ENCODE peak calls at places on chromosomes 3 and 15, in ten cellular contexts. I is H1, S is colonic mucosa, N is GM23338, D is cardiac muscle cell, R is ovary, G is transverse colon, B is iPS DF 6.9, W is neuronal stem cell, T is stomach. K is an unnamed sample.

GRCh38 chr15:73956276-73957086 is 30.2 kb downstream of the LOXL1 start:
- DNase-seq in I (no peak), N (no peak), W (no peak), D (no peak), S (no peak), B (no peak), T (peak; percentile 57), G (no peak), R (peak; percentile 41), K (peak; percentile 24)

GRCh38 chr3:150314248-150315027 is 93.7 kb upstream of the TSC22D2 start:
- DNase-seq in I (no peak), S (peak; percentile 66), R (no peak), T (peak; percentile 71), N (no peak), D (peak; percentile 36), B (no peak), G (peak; percentile 63), W (no peak), K (no peak)

GRCh38 chr3:149967067-149967685 is 3.5 kb downstream of the PFN2 start:
- DNase-seq in S (no peak), G (no peak), I (no peak), B (no peak), W (peak; percentile 33), R (no peak), T (no peak), N (peak; percentile 58), D (peak; percentile 37), K (no peak)

GRCh38 chr3:126448141-126448892 is 27.4 kb downstream of the ZXDC start:
- DNase-seq in N (no peak), S (peak; percentile 12), I (no peak), B (no peak), T (no peak), W (no peak), D (no peak), G (no peak), R (no peak), K (no peak)

GRCh38 chr3:128503751-128504532 is 10.9 kb upstream of the GATA2 start:
- DNase-seq in W (no peak), S (no peak), D (no peak), B (no peak), G (no peak), N (no peak), R (peak; percentile 18), I (no peak), T (no peak), K (no peak)

GRCh38 chr15:100275641-100276040 is 66.1 kb downstream of the ADAMTS17 start:
- DNase-seq in W (no peak), B (no peak), R (no peak), G (no peak), D (no peak), T (no peak), S (no peak), I (no peak), N (no peak), K (no peak)

GRCh38 chr15:65863106-65863505 is 6.2 kb upstream of the RAB11A start:
- DNase-seq in B (no peak), G (no peak), S (no peak), D (no peak), W (no peak), N (no peak), I (no peak), T (no peak), R (no peak), K (no peak)

GRCh38 chr3:31043184-31043819 is 148.8 kb upstream of the GADL1 start:
- DNase-seq in W (no peak), B (no peak), N (no peak), G (no peak), S (no peak), R (no peak), I (no peak), T (no peak), D (no peak), K (no peak)

GRCh38 chr3:67109651-67110204 is 111.6 kb downstream of the KBTBD8 start:
- DNase-seq in N (peak; percentile 87), T (no peak), S (no peak), G (no peak), B (peak; percentile 22), R (no peak), W (peak; percentile 40), I (no peak), D (peak; percentile 59), K (no peak)

GRCh38 chr3:146187334-146187950 is 26.5 kb upstream of the PLOD2 start:
- DNase-seq in B (no peak), R (no peak), D (peak; percentile 45), W (peak; percentile 11), T (no peak), I (no peak), G (no peak), N (peak; percentile 60), S (peak; percentile 35), K (no peak)

GRCh38 chr3:197297476-197298340 is 704 bp downstream of the DLG1 start:
- DNase-seq in T (peak; percentile 91), R (peak; percentile 91), S (peak; percentile 92), I (peak; percentile 65), N (peak; percentile 95), W (peak; percentile 51), B (peak; percentile 79), D (peak; percentile 93), G (peak; percentile 92), K (peak; percentile 89)

GRCh38 chr3:136802481-136802996 is 16.4 kb upstream of the SLC35G2 start:
- DNase-seq in D (peak; percentile 19), G (no peak), N (no peak), B (no peak), S (peak; percentile 29), R (no peak), T (no peak), W (no peak), I (no peak), K (no peak)

GRCh38 chr3:57815034-57815433 is 58.9 kb downstream of the SLMAP start:
- DNase-seq in G (no peak), S (no peak), B (no peak), I (no peak), T (no peak), D (no peak), R (no peak), N (no peak), W (no peak), K (no peak)

DNA sequence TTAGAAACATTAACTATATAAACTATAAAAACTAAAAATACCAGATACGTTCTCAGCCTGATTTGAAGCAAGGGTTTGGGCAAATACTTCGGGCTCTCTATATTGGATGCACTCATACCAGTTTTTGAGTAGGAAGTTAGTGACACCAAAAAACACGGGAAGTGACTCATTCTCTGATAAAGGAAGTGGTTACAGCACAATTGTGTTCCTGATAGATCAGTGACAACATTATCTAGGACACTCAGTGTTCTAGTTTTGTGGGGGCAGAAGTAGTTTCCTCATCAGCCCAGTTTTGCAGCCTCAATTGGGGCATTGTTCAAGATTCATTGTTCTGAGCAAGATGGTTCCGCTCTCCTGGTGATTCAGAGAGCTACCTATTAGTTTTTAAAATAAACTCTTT is 469.6 kb upstream of the DPPA4 start:
- DNase-seq in T (no peak), R (no peak), I (no peak), W (no peak), S (no peak), D (no peak), B (no peak), N (no peak), G (no peak), K (no peak)
- H3K27ac ChIP-seq in T (peak overlapping the region; percentile 51), R (no peak overlapping the region), I (no peak overlapping the region), W (no peak overlapping the region), S (peak overlapping the region; percentile 22), D (no peak overlapping the region), B (no peak overlapping the region), N (no peak overlapping the region), G (peak overlapping the region; percentile 28), K (peak overlapping the region; percentile 40)

GRCh38 chr15:43517354-43518072 is at the start of gene MAP1A:
- DNase-seq in G (peak; percentile 37), T (no peak), S (peak; percentile 36), B (no peak), N (peak; percentile 58), I (no peak), W (no peak), D (peak; percentile 85), R (peak; percentile 73), K (no peak)

GRCh38 chr15:43520138-43520537 is 2.7 kb downstream of the MAP1A start:
- DNase-seq in I (no peak), G (no peak), N (no peak), B (no peak), R (no peak), D (no peak), T (no peak), S (no peak), W (no peak), K (no peak)

GRCh38 chr15:43519207-43519606 is 1.8 kb downstream of the MAP1A start:
- DNase-seq in T (no peak), N (no peak), G (no peak), I (no peak), W (no peak), D (no peak), S (no peak), R (no peak), B (no peak), K (no peak)

GRCh38 chr15:43516801-43517353 is 531 bp upstream of the MAP1A start:
- DNase-seq in T (no peak), I (no peak), R (no peak), S (no peak), D (peak; percentile 31), G (no peak), W (no peak), N (peak; percentile 39), B (no peak), K (no peak)

DNA sequence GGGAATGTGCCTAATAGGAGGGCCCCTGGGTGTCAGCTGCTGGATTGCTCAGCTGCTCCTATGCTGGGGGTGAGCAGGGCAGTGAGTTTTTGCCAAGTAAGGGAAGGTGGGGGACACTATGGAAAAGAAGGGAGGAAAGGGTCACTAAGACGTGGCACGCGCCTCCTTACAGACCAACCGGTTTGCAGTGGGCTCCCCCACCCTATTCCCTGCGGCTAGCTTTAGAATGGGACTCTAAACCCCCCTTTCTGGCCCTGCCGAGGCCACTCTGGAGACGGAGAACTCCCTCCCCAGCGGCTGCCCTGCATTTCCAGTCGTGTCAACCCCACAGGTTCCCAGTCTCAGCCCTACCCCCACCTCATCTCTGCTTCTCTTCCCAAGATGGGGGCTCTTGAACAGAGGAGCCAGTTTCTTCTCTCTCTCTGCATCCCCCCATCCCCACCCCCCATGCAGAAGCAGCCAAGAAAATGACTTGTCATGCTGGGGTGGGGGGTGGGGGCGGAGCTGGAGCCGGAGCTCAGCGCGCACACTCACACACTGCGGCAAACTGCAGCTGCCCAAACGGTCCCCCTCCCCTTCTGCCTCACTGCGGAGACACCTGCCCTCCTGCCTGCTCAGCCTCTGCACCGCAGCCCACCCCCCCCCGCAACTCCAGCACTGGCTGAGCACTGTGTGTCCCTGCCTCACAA is 809 bp downstream of the MAP1A start:
- DNase-seq in N (peak; percentile 65), G (no peak), S (no peak), T (no peak), W (no peak), D (peak; percentile 55), I (no peak), R (peak; percentile 52), B (no peak), K (no peak)
- H3K4me1 ChIP-seq in N (peaks cover 25% of the 10 kb centered on the region), G (peaks cover 7% of the 10 kb centered on the region), S (peaks cover 3% of the 10 kb centered on the region), T (peaks cover 8% of the 10 kb centered on the region), W (peaks cover 36% of the 10 kb centered on the region), D (peaks cover 22% of the 10 kb centered on the region), I (peaks cover 21% of the 10 kb centered on the region), R (peaks cover 10% of the 10 kb centered on the region), B (peaks cover 13% of the 10 kb centered on the region), K (peaks cover 22% of the 10 kb centered on the region)

GRCh38 chr3:62587169-62587568 is 213.8 kb upstream of the FEZF2 start:
- DNase-seq in I (no peak), D (no peak), W (no peak), G (no peak), B (no peak), N (no peak), S (no peak), T (no peak), R (no peak), K (no peak)
- H3K27ac ChIP-seq in I (no peak overlapping the region), D (no peak overlapping the region), W (no peak overlapping the region), G (no peak overlapping the region), B (no peak overlapping the region), N (no peak overlapping the region), S (no peak overlapping the region), T (no peak overlapping the region), R (no peak overlapping the region), K (no peak overlapping the region)

GRCh38 chr3:50417637-50418033 is 58.3 kb upstream of the TMEM115 start:
- DNase-seq in W (no peak), G (no peak), T (no peak), I (no peak), S (no peak), B (no peak), D (no peak), N (no peak), R (no peak), K (no peak)
- H3K4me1 ChIP-seq in W (peaks cover 13% of the 10 kb centered on the region), G (no peaks in the 10 kb centered on the region), T (no peaks in the 10 kb centered on the region), I (no peaks in the 10 kb centered on the region), S (no peaks in the 10 kb centered on the region), B (no peaks in the 10 kb centered on the region), D (peaks cover 3% of the 10 kb centered on the region), N (no peaks in the 10 kb centered on the region), R (no peaks in the 10 kb centered on the region), K (no peaks in the 10 kb centered on the region)